ENCODE peak calls at places on chromosomes 3 and 15, in five cellular contexts. R, N, T, F and L are unnamed samples.

GRCh38 chr3:38579551-38580449 is 69.7 kb downstream of the SCN5A start:
- DNase-seq in T (peak; percentile 33), R (peak; percentile 42), F (no peak), N (peak; percentile 76), L (no peak)

GRCh38 chr3:183298708-183299153 is 45.7 kb downstream of the B3GNT5 start:
- DNase-seq in N (peak; percentile 84), R (peak; percentile 94), T (peak; percentile 64), F (no peak), L (peak; percentile 96)

GRCh38 chr15:55721554-55722185 is 21.3 kb downstream of the PRTG start:
- DNase-seq in N (no peak), R (no peak), T (no peak), F (no peak), L (no peak)

GRCh38 chr3:81816473-81817260 is 55.2 kb upstream of the GBE1 start:
- DNase-seq in N (no peak), T (no peak), F (peak; percentile 76), R (peak; percentile 0), L (peak; percentile 26)

GRCh38 chr15:70142072-70142321 is 44.3 kb upstream of the TLE3 start:
- DNase-seq in T (no peak), F (no peak), R (no peak), N (no peak), L (no peak)

GRCh38 chr3:99131876-99132275 is 230.4 kb upstream of the DCBLD2 start:
- DNase-seq in N (no peak), R (no peak), F (no peak), T (no peak), L (peak; percentile 14)

GRCh38 chr3:140096037-140096436 is 161.1 kb downstream of the CLSTN2 start:
- DNase-seq in T (no peak), F (no peak), N (no peak), R (no peak), L (no peak)

GRCh38 chr3:159837725-159838124 is 150.9 kb upstream of the IL12A start:
- DNase-seq in T (no peak), F (no peak), R (no peak), N (no peak), L (peak; percentile 48)

GRCh38 chr3:178238179-178238578 is 298.1 kb upstream of the KCNMB2 start:
- DNase-seq in N (no peak), R (no peak), T (no peak), F (no peak), L (no peak)

GRCh38 chr15:88623061-88623460 is 1.9 kb downstream of the AEN start:
- DNase-seq in N (peak; percentile 70), R (peak; percentile 93), F (no peak), T (no peak), L (peak; percentile 85)

GRCh38 chr3:59920801-59921200 is 871.0 kb upstream of the CFAP20DC start:
- DNase-seq in N (no peak), T (no peak), R (no peak), F (no peak), L (no peak)

GRCh38 chr3:52086939-52087675 is 30.7 kb upstream of the DUSP7 start:
- DNase-seq in F (no peak), R (peak; percentile 56), T (no peak), N (no peak), L (no peak)

GRCh38 chr15:40233727-40234577 is 4.9 kb upstream of the PAK6 start:
- DNase-seq in N (no peak), F (no peak), T (no peak), R (no peak), L (no peak)

GRCh38 chr3:28667646-28668376 is 319.2 kb upstream of the AZI2 start:
- DNase-seq in R (peak; percentile 52), F (peak; percentile 76), N (peak; percentile 89), T (peak; percentile 80), L (peak; percentile 66)

GRCh38 chr3:110178965-110179364 is 841.6 kb upstream of the DPPA4 start:
- DNase-seq in T (no peak), R (peak; percentile 6), N (no peak), F (no peak), L (peak; percentile 20)

GRCh38 chr15:35966781-35967180 is 420.8 kb upstream of the DPH6 start:
- DNase-seq in N (no peak), R (no peak), F (no peak), T (no peak), L (no peak)

GRCh38 chr15:75590239-75590638 is 11.1 kb upstream of the PTPN9 start:
- DNase-seq in R (no peak), T (no peak), F (no peak), N (no peak), L (no peak)

GRCh38 chr3:8848696-8849131 is 79.3 kb upstream of the OXTR start:
- DNase-seq in R (peak; percentile 87), T (no peak), N (no peak), F (no peak), L (peak; percentile 85)

GRCh38 chr15:69615756-69616155 is 163.1 kb downstream of the RPLP1 start:
- DNase-seq in R (no peak), N (no peak), F (no peak), T (no peak), L (no peak)

GRCh38 chr3:147361671-147362420 is 44.5 kb downstream of the ZIC4 start:
- DNase-seq in R (no peak), T (peak; percentile 82), N (peak; percentile 82), F (no peak), L (no peak)

GRCh38 chr15:64009241-64009640 is 37.0 kb downstream of the DAPK2 start:
- DNase-seq in T (no peak), N (no peak), F (no peak), R (no peak), L (no peak)

GRCh38 chr3:114456742-114457141 is 162.9 kb downstream of the TIGIT start:
- DNase-seq in T (no peak), F (no peak), R (no peak), N (no peak), L (no peak)

GRCh38 chr3:27454914-27455313 is 29.3 kb downstream of the SLC4A7 start:
- DNase-seq in N (no peak), R (peak; percentile 6), T (no peak), F (no peak), L (peak; percentile 53)

DNA sequence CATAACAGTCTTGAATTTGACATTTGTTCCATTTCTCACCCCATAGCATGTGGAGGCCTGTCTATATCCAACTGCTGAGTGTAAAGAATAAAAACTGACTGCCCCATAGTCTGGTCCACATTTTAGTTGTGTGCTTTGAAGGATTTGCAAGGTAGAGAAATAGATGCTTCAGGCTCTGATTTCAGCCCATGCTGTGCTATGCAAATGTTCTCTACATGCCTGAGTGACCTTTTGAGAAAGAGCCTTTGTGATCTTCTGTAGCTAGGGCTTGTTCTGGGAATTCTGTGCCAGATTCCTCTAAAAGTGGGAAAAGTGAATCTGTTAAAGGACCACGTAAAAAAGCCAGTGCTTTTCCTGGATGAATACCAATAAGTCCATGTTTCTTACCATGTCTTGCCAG is 5.2 kb downstream of the KCTD6 start:
- DNase-seq in R (no peak), F (peak; percentile 74), N (peak; percentile 77), T (no peak), L (no peak)
- H2AK5ac ChIP-seq in R (no peak overlapping the region), F (no peak overlapping the region), N (no peak overlapping the region), T (no peak overlapping the region), L (no peak overlapping the region)

GRCh38 chr3:128278761-128279593 is 125.7 kb downstream of the EEFSEC start:
- DNase-seq in R (peak; percentile 82), N (peak; percentile 31), T (peak; percentile 58), F (peak; percentile 26), L (peak; percentile 71)
- H2BK15ac ChIP-seq in R (no peak overlapping the region), N (no peak overlapping the region), T (no peak overlapping the region), F (no peak overlapping the region), L (no peak overlapping the region)

GRCh38 chr3:10974746-10975375 is 17.7 kb upstream of the SLC6A1 start:
- DNase-seq in N (no peak), T (no peak), R (no peak), F (no peak), L (no peak)

GRCh38 chr3:10973196-10973595 is 19.4 kb upstream of the SLC6A1 start:
- DNase-seq in F (no peak), T (no peak), R (no peak), N (no peak), L (no peak)

GRCh38 chr3:10974131-10974530 is 18.4 kb upstream of the SLC6A1 start:
- DNase-seq in R (no peak), F (no peak), N (no peak), T (no peak), L (no peak)

GRCh38 chr3:10970306-10970979 is 22.1 kb upstream of the SLC6A1 start:
- DNase-seq in N (no peak), R (no peak), T (no peak), F (no peak), L (no peak)

DNA sequence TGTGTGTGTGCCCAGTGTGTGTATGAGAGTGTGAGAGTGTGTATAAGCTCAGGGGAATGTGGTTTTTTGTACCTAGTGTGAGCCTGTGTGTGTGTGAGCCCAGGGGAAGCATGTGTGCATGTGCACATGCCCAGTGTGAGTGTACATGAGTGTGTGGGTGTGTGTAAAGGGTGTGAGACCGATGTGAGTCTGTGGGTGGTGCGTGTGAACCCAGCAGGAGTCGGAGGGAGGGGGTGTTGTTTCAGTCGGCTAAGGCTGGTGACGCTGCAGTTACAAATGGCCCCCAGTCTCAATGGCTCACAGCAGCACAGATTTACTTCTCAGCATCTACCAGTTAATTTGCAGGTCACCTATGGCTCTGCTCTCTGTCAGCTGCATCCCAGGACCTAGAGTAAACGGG is 20.2 kb upstream of the SLC6A1 start:
- DNase-seq in F (no peak), N (no peak), R (no peak), T (no peak), L (no peak)
- H2BK5ac ChIP-seq in F (no peak overlapping the region), N (no peak overlapping the region), R (no peak overlapping the region), T (no peak overlapping the region), L (no peak overlapping the region)

GRCh38 chr3:120596116-120596852 is at the start of gene NDUFB4:
- DNase-seq in F (peak; percentile 98), R (peak; percentile 99), N (peak; percentile 100), T (peak; percentile 98), L (peak; percentile 99)
- H2AK5ac ChIP-seq in F (no peak within 1 kb of the TSS), R (peak within 1 kb of the TSS; percentile 71), N (no peak within 1 kb of the TSS), T (no peak within 1 kb of the TSS), L (no peak within 1 kb of the TSS)

GRCh38 chr3:175977968-175978752 is 1119.0 kb downstream of the NAALADL2 start:
- DNase-seq in N (no peak), R (no peak), T (no peak), F (no peak), L (no peak)
- H2BK15ac ChIP-seq in N (no peak overlapping the region), R (no peak overlapping the region), T (no peak overlapping the region), F (no peak overlapping the region), L (no peak overlapping the region)

DNA sequence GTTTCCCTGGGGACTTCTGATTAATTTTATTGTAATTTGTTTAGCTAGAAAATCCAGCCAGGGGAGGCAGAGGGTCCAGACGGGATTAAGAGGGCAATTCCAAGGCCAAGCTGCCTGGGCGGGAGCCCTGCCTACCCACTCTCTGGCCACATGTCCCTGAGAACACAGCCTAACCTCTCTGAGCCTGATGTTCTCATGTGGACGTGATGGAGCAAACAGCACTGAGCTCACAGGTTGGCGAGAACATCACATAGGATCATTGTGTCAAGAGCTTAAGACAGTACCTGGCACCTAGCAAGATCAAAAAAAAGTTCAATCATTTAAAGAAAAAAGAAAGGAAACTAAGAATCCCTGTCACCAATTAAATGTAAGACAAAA is 1.0 kb downstream of the LRRC2 start:
- DNase-seq in N (no peak), R (no peak), F (no peak), T (no peak), L (no peak)
- H2BK5ac ChIP-seq in N (peak overlapping the region; percentile 14), R (peak overlapping the region; percentile 25), F (no peak overlapping the region), T (no peak overlapping the region), L (no peak overlapping the region)